ENCODE peak calls at places on chromosomes 4 and X, in eight cellular contexts. One of them, this sample, is unnamed.

GRCh38 chrX:40868868-40869267 is 133.5 kb upstream of the MED14 start:
- DNase-seq in HepG2: no peak
- DNase-seq in NCI-H460: no peak
- DNase-seq in NCI-H2081: no peak
- DNase-seq in SJSA1: no peak
- DNase-seq in KG1: no peak
- DNase-seq in tibial artery: no peak
- DNase-seq in AG09319: no peak
- DNase-seq in this sample: no peak

GRCh38 chrX:69102805-69103204 is 62.4 kb downstream of the PJA1 start:
- DNase-seq in HepG2: no peak
- DNase-seq in NCI-H460: no peak
- DNase-seq in NCI-H2081: no peak
- DNase-seq in SJSA1: no peak
- DNase-seq in KG1: no peak
- DNase-seq in tibial artery: no peak
- DNase-seq in AG09319: no peak
- DNase-seq in this sample: no peak

GRCh38 chrX:39397561-39398200 is 596.4 kb downstream of the MID1IP1 start:
- DNase-seq in HepG2: no peak
- DNase-seq in NCI-H460: no peak
- DNase-seq in NCI-H2081: peak
- DNase-seq in SJSA1: no peak
- DNase-seq in KG1: no peak
- DNase-seq in tibial artery: no peak
- DNase-seq in AG09319: no peak
- DNase-seq in this sample: no peak

GRCh38 chr4:181166742-181167399 is 1076.3 kb upstream of the TENM3 start:
- DNase-seq in HepG2: no peak
- DNase-seq in NCI-H460: no peak
- DNase-seq in NCI-H2081: no peak
- DNase-seq in SJSA1: no peak
- DNase-seq in KG1: no peak
- DNase-seq in tibial artery: no peak
- DNase-seq in AG09319: no peak
- DNase-seq in this sample: no peak

GRCh38 chr4:109395694-109396093 is 37.9 kb upstream of the SEC24B start:
- DNase-seq in HepG2: no peak
- DNase-seq in NCI-H460: no peak
- DNase-seq in NCI-H2081: no peak
- DNase-seq in SJSA1: no peak
- DNase-seq in KG1: no peak
- DNase-seq in tibial artery: no peak
- DNase-seq in AG09319: no peak
- DNase-seq in this sample: no peak

GRCh38 chrX:147912093-147912801 is 528 bp downstream of the FMR1 start:
- DNase-seq in HepG2: no peak
- DNase-seq in NCI-H460: peak
- DNase-seq in NCI-H2081: no peak
- DNase-seq in SJSA1: peak
- DNase-seq in KG1: no peak
- DNase-seq in tibial artery: peak
- DNase-seq in AG09319: no peak
- DNase-seq in this sample: peak

GRCh38 chrX:104112326-104112951 is at the start of gene ZCCHC18:
- DNase-seq in HepG2: peak
- DNase-seq in NCI-H460: no peak
- DNase-seq in NCI-H2081: peak
- DNase-seq in SJSA1: peak
- DNase-seq in KG1: no peak
- DNase-seq in tibial artery: peak
- DNase-seq in AG09319: no peak
- DNase-seq in this sample: peak

GRCh38 chr4:42608551-42608950 is 48.4 kb downstream of the ATP8A1 start:
- DNase-seq in HepG2: no peak
- DNase-seq in NCI-H460: no peak
- DNase-seq in NCI-H2081: no peak
- DNase-seq in SJSA1: no peak
- DNase-seq in KG1: no peak
- DNase-seq in tibial artery: no peak
- DNase-seq in AG09319: no peak
- DNase-seq in this sample: no peak

GRCh38 chr4:105679186-105679585 is 29.3 kb downstream of the INTS12 start:
- DNase-seq in HepG2: no peak
- DNase-seq in NCI-H460: no peak
- DNase-seq in NCI-H2081: no peak
- DNase-seq in SJSA1: no peak
- DNase-seq in KG1: no peak
- DNase-seq in tibial artery: no peak
- DNase-seq in AG09319: no peak
- DNase-seq in this sample: no peak

GRCh38 chr4:38563703-38564490 is 100.1 kb upstream of the KLF3 start:
- DNase-seq in HepG2: no peak
- DNase-seq in NCI-H460: no peak
- DNase-seq in NCI-H2081: no peak
- DNase-seq in SJSA1: no peak
- DNase-seq in KG1: no peak
- DNase-seq in tibial artery: no peak
- DNase-seq in AG09319: no peak
- DNase-seq in this sample: no peak

GRCh38 chrX:41334866-41335589 is 1.1 kb downstream of the DDX3X start:
- DNase-seq in HepG2: no peak
- DNase-seq in NCI-H460: no peak
- DNase-seq in NCI-H2081: no peak
- DNase-seq in SJSA1: peak
- DNase-seq in KG1: peak
- DNase-seq in tibial artery: peak
- DNase-seq in AG09319: no peak
- DNase-seq in this sample: peak

This sample was measured in hepatic stellate cell.